ENCODE peak calls at places on chromosomes 6 and 20, in nine cellular contexts. L is cerebellum, Z is choroid plexus epithelial cell, Y is WTC11, G is B cell, E is NCI-H187, K is NCI-H460, H is neural crest cell, M is GM23248. B is an unnamed sample.

GRCh38 chr20:18004389-18005031 is 35.7 kb downstream of the MGME1 start:
- DNase-seq in L (no peak), K (no peak), H (no peak), Y (no peak), G (no peak), E (no peak), M (no peak), Z (peak), B (no peak)

GRCh38 chr20:42957014-42957694 is 232.6 kb downstream of the PTPRT start:
- DNase-seq in M (no peak), K (no peak), Y (no peak), G (no peak), L (no peak), E (no peak), H (no peak), Z (no peak), B (no peak)

GRCh38 chr20:1802385-1803215 is 92.6 kb upstream of the SIRPA start:
- DNase-seq in G (peak), L (peak), E (no peak), M (peak), H (peak), Z (peak), Y (peak), K (peak), B (peak)

GRCh38 chr6:100267721-100268123 is 197.0 kb downstream of the SIM1 start:
- DNase-seq in L (no peak), H (no peak), Z (peak), K (no peak), G (no peak), Y (no peak), M (peak), E (no peak), B (peak)

GRCh38 chr20:49661560-49662329 is 51.9 kb downstream of the B4GALT5 start:
- DNase-seq in Z (no peak), L (no peak), H (peak), K (no peak), G (no peak), M (no peak), E (no peak), Y (no peak), B (peak)

GRCh38 chr6:142907017-142907470 is 37.9 kb downstream of the HIVEP2 start:
- DNase-seq in H (no peak), M (no peak), Y (no peak), Z (no peak), K (no peak), G (no peak), E (no peak), L (no peak), B (no peak)

GRCh38 chr6:81859884-81860283 is 107.4 kb upstream of the TENT5A start:
- DNase-seq in E (no peak), Z (peak), G (no peak), K (no peak), L (no peak), H (no peak), M (no peak), Y (no peak), B (no peak)

GRCh38 chr6:9335470-9335869 is 900.1 kb upstream of the SLC35B3 start:
- DNase-seq in K (no peak), G (no peak), E (no peak), Y (no peak), Z (no peak), H (no peak), M (no peak), L (no peak), B (no peak)

GRCh38 chr6:110214338-110214737 is 34.1 kb downstream of the CDC40 start:
- DNase-seq in Y (no peak), L (no peak), M (no peak), H (no peak), G (no peak), E (no peak), K (no peak), Z (peak), B (no peak)

GRCh38 chr20:7742479-7742878 is 197.8 kb downstream of the HAO1 start:
- DNase-seq in Y (no peak), E (no peak), G (no peak), K (no peak), Z (peak), M (peak), L (no peak), H (no peak), B (no peak)

GRCh38 chr6:73079611-73079955 is 145.7 kb downstream of the KHDC1L start:
- DNase-seq in L (no peak), G (no peak), K (no peak), H (no peak), Z (peak), E (no peak), Y (no peak), M (peak), B (peak)

GRCh38 chr6:90637321-90637720 is 50.4 kb upstream of the MAP3K7 start:
- DNase-seq in M (no peak), Y (no peak), E (no peak), L (no peak), K (no peak), G (no peak), H (no peak), Z (no peak), B (no peak)

GRCh38 chr6:155270566-155271091 is 6.8 kb downstream of the CLDN20 start:
- DNase-seq in H (peak), K (no peak), M (no peak), G (no peak), E (no peak), Z (no peak), Y (no peak), L (no peak), B (no peak)

GRCh38 chr6:100370265-100370664 is 94.5 kb downstream of the SIM1 start:
- DNase-seq in Y (no peak), E (no peak), H (no peak), M (peak), L (no peak), G (no peak), Z (peak), K (no peak), B (no peak)

GRCh38 chr6:41190791-41191190 is 10.2 kb downstream of the TREML2 start:
- DNase-seq in G (no peak), K (no peak), M (no peak), L (no peak), Y (no peak), E (no peak), H (no peak), Z (no peak), B (no peak)

GRCh38 chr6:33995873-33996475 is 149.9 kb downstream of the GRM4 start:
- DNase-seq in M (peak), E (no peak), L (no peak), H (no peak), K (no peak), Z (peak), G (peak), Y (no peak), B (no peak)

GRCh38 chr6:79702701-79703100 is 71.6 kb downstream of the SH3BGRL2 start:
- DNase-seq in G (no peak), Z (no peak), H (no peak), E (no peak), K (no peak), M (no peak), L (no peak), Y (no peak), B (no peak)

GRCh38 chr20:62118113-62119043 is 3.9 kb upstream of the LSM14B start:
- DNase-seq in G (no peak), Z (no peak), H (no peak), K (no peak), L (no peak), Y (no peak), E (no peak), M (no peak), B (no peak)

GRCh38 chr6:151089916-151090443 is 149.8 kb upstream of the AKAP12 start:
- DNase-seq in M (no peak), K (no peak), E (peak), Z (no peak), Y (peak), L (no peak), H (no peak), G (no peak), B (no peak)

GRCh38 chr20:56788671-56789610 is 159.8 kb downstream of the TFAP2C start:
- DNase-seq in K (no peak), G (no peak), Z (peak), E (no peak), L (no peak), M (peak), H (no peak), Y (no peak), B (no peak)

GRCh38 chr20:33477386-33478234 is 12.3 kb upstream of the CBFA2T2 start:
- DNase-seq in G (no peak), L (no peak), M (no peak), E (peak), H (no peak), Z (no peak), K (no peak), Y (peak), B (no peak)

GRCh38 chr20:41309817-41310216 is 7.7 kb downstream of the ZHX3 start:
- DNase-seq in L (no peak), Z (peak), K (no peak), E (no peak), H (no peak), Y (no peak), M (peak), G (no peak), B (no peak)

GRCh38 chr6:36679043-36679821 is 718 bp downstream of the CDKN1A start:
- DNase-seq in E (peak), Z (peak), Y (peak), M (peak), L (peak), H (peak), K (no peak), G (peak), B (no peak)

GRCh38 chr6:142011156-142011555 is 121.6 kb upstream of the GJE1 start:
- DNase-seq in H (no peak), G (no peak), L (no peak), Z (peak), M (peak), K (no peak), E (no peak), Y (no peak), B (no peak)

GRCh38 chr6:17505062-17505476 is 95.0 kb upstream of the FAM8A1 start:
- DNase-seq in G (no peak), L (no peak), E (no peak), M (peak), H (no peak), Z (peak), Y (no peak), K (peak), B (no peak)

GRCh38 chr6:20400476-20401402 is 940 bp upstream of the E2F3 start:
- DNase-seq in K (no peak), Y (peak), H (peak), E (no peak), M (peak), G (no peak), Z (peak), L (no peak), B (peak)

GRCh38 chr20:36881888-36882287 is 6.0 kb downstream of the TLDC2 start:
- DNase-seq in E (no peak), L (no peak), Y (no peak), M (no peak), Z (no peak), K (no peak), H (no peak), G (no peak), B (peak)

GRCh38 chr6:168949876-168950499 is 303.7 kb downstream of the THBS2 start:
- DNase-seq in Y (no peak), M (peak), H (no peak), G (no peak), Z (peak), E (no peak), L (no peak), K (no peak), B (no peak)

B was measured in COLO829.